ENCODE peak calls at places on chromosome 22, in six cellular contexts. A is stimulated activated CD4-positive, alpha-beta T cell treated with anti-CD3 and anti-CD28 coated beads, Interleukin-2, amount 100 ng/mL, for 4 hours; U is omental fat pad; P is naive thymus-derived CD8-positive, alpha-beta T cell; I is choroid plexus epithelial cell; H is caudate nucleus. R is an unnamed sample.

GRCh38 chr22:37546436-37547248 is 13.6 kb upstream of the CDC42EP1 start:
- DNase-seq in P (no peak), I (peak), U (no peak), A (no peak), H (no peak), R (no peak)

GRCh38 chr22:32720924-32721323 is 80.6 kb upstream of the TIMP3 start:
- DNase-seq in H (no peak), A (no peak), I (peak), P (no peak), U (no peak), R (no peak)

GRCh38 chr22:26671317-26672059 is 14.1 kb downstream of the MIAT start:
- DNase-seq in H (no peak), P (peak), U (no peak), I (no peak), A (peak), R (peak)

GRCh38 chr22:37370306-37370979 is 56.8 kb downstream of the ELFN2 start:
- DNase-seq in P (no peak), I (no peak), U (no peak), A (no peak), H (no peak), R (peak)

GRCh38 chr22:46915978-46916730 is 153.7 kb downstream of the TBC1D22A start:
- DNase-seq in I (no peak), U (peak), A (no peak), P (no peak), H (no peak), R (no peak)

GRCh38 chr22:27677895-27678458 is 123.6 kb downstream of the MN1 start:
- DNase-seq in I (no peak), U (no peak), A (no peak), H (no peak), P (no peak), R (no peak)

GRCh38 chr22:20875296-20875695 is 16.5 kb downstream of the SNAP29 start:
- DNase-seq in P (no peak), H (no peak), A (no peak), U (no peak), I (no peak), R (no peak)

GRCh38 chr22:30009478-30009877 is 70.8 kb upstream of the HORMAD2 start:
- DNase-seq in H (no peak), A (no peak), U (no peak), P (no peak), I (no peak), R (no peak)

GRCh38 chr22:47027766-47028165 is 265.3 kb downstream of the TBC1D22A start:
- DNase-seq in P (no peak), H (no peak), I (no peak), A (no peak), U (no peak), R (no peak)

GRCh38 chr22:17120711-17121234 is 387 bp downstream of the TMEM121B start:
- DNase-seq in U (no peak), A (peak), P (no peak), I (no peak), H (no peak), R (peak)

GRCh38 chr22:23749747-23750373 is 1.1 kb downstream of the ZNF70 start:
- DNase-seq in U (no peak), P (no peak), H (no peak), A (no peak), I (no peak), R (no peak)

GRCh38 chr22:21918466-21919185 is 34.0 kb downstream of the PPM1F start:
- DNase-seq in H (no peak), I (no peak), U (no peak), A (no peak), P (no peak), R (no peak)

GRCh38 chr22:20960609-20961008 is 6.4 kb upstream of the AIFM3 start:
- DNase-seq in I (no peak), P (no peak), U (no peak), H (no peak), A (no peak), R (no peak)

GRCh38 chr22:42280836-42281235 is 10.4 kb upstream of the TCF20 start:
- DNase-seq in U (no peak), A (no peak), I (no peak), P (no peak), H (no peak), R (no peak)

GRCh38 chr22:44249376-44250147 is 63.2 kb downstream of the SHISAL1 start:
- DNase-seq in I (no peak), A (no peak), U (no peak), H (no peak), P (no peak), R (no peak)

GRCh38 chr22:45317551-45318167 is 7.9 kb downstream of the FAM118A start:
- DNase-seq in U (no peak), A (no peak), I (peak), P (no peak), H (no peak), R (no peak)

GRCh38 chr22:48539261-48539660 is 1288.4 kb downstream of the BRD1 start:
- DNase-seq in I (no peak), U (no peak), A (no peak), H (no peak), P (no peak), R (no peak)

GRCh38 chr22:44505796-44506354 is 7.8 kb upstream of the RTL6 start:
- DNase-seq in H (no peak), U (no peak), P (no peak), A (no peak), I (no peak), R (no peak)

GRCh38 chr22:19184276-19184997 is 5.9 kb upstream of the SLC25A1 start:
- DNase-seq in P (no peak), A (no peak), U (no peak), I (no peak), H (no peak), R (no peak)

GRCh38 chr22:40050258-40050657 is 55.5 kb downstream of the FAM83F start:
- DNase-seq in H (no peak), I (no peak), U (no peak), P (no peak), A (no peak), R (no peak)